ENCODE peak calls at places on chromosomes 6 and 20, in five cellular contexts. I is stomach, P is H1, F is GM23338, B is endothelial cell of umbilical vein. O is an unnamed sample. For H3K36me3, the result is how much of the 10 kb centered on the place peaks cover.

GRCh38 chr6:163955131-163955530 is 540.6 kb downstream of the QKI start:
- DNase-seq in F (no peak), P (no peak), B (no peak), I (no peak), O (no peak)

GRCh38 chr20:6709865-6710595 is 57.5 kb upstream of the BMP2 start:
- DNase-seq in F (peak), P (no peak), I (no peak), B (peak), O (no peak)

GRCh38 chr20:43322851-43323250 is 133.1 kb upstream of the PTPRT start:
- DNase-seq in P (no peak), I (no peak), F (no peak), B (no peak), O (no peak)

GRCh38 chr6:92777146-92777740 is 642.1 kb downstream of the EPHA7 start:
- DNase-seq in P (no peak), B (peak), I (no peak), F (peak), O (no peak)

GRCh38 chr6:140774080-140774505 is 1358.6 kb upstream of the GJE1 start:
- DNase-seq in P (no peak), B (peak), F (no peak), I (no peak), O (no peak)

GRCh38 chr20:34992751-34993417 is 37.2 kb downstream of the MYH7B start:
- DNase-seq in P (no peak), B (no peak), I (no peak), F (no peak), O (no peak)

GRCh38 chr6:50145125-50145524 is 95.4 kb upstream of the DEFB112 start:
- DNase-seq in P (no peak), F (peak), B (no peak), I (no peak), O (no peak)

GRCh38 chr20:35000922-35001595 is 45.4 kb downstream of the MYH7B start:
- DNase-seq in I (no peak), P (no peak), F (no peak), B (no peak), O (no peak)

GRCh38 chr20:54464003-54464402 is 11.4 kb upstream of the DOK5 start:
- DNase-seq in P (no peak), I (no peak), F (no peak), B (no peak), O (no peak)

GRCh38 chr6:35718911-35719381 is 17.9 kb upstream of the ARMC12 start:
- DNase-seq in B (peak), P (no peak), I (no peak), F (no peak), O (no peak)

GRCh38 chr6:7106215-7106751 is 1.5 kb upstream of the RREB1 start:
- DNase-seq in B (no peak), F (no peak), P (no peak), I (no peak), O (no peak)

GRCh38 chr6:134287863-134288537 is 29.9 kb downstream of the SGK1 start:
- DNase-seq in P (no peak), B (peak), F (no peak), I (no peak), O (no peak)

GRCh38 chr6:140043357-140043756 is 668.9 kb upstream of the CITED2 start:
- DNase-seq in B (peak), I (no peak), F (no peak), P (no peak), O (no peak)

GRCh38 chr20:58978351-58979190 is 2.5 kb upstream of the NELFCD start:
- DNase-seq in F (no peak), I (no peak), P (no peak), B (no peak), O (no peak)

GRCh38 chr6:27294409-27294808 is 17.7 kb downstream of the POM121L2 start:
- DNase-seq in I (no peak), B (no peak), P (no peak), F (no peak), O (no peak)

GRCh38 chr6:1952726-1953360 is 292.6 kb downstream of the GMDS start:
- DNase-seq in F (no peak), P (no peak), I (no peak), B (no peak), O (no peak)

GRCh38 chr6:42618105-42618504 is 54.3 kb downstream of the UBR2 start:
- DNase-seq in B (no peak), P (no peak), F (peak), I (no peak), O (no peak)

GRCh38 chr20:61440548-61441055 is 188.5 kb downstream of the CDH4 start:
- DNase-seq in I (no peak), P (no peak), B (no peak), F (no peak), O (no peak)

GRCh38 chr6:57195457-57195856 is 23.3 kb downstream of the BAG2 start:
- DNase-seq in P (no peak), I (no peak), F (no peak), B (no peak), O (no peak)

GRCh38 chr6:57193177-57193576 is 21.1 kb downstream of the BAG2 start:
- DNase-seq in B (no peak), I (no peak), F (no peak), P (no peak), O (no peak)

DNA sequence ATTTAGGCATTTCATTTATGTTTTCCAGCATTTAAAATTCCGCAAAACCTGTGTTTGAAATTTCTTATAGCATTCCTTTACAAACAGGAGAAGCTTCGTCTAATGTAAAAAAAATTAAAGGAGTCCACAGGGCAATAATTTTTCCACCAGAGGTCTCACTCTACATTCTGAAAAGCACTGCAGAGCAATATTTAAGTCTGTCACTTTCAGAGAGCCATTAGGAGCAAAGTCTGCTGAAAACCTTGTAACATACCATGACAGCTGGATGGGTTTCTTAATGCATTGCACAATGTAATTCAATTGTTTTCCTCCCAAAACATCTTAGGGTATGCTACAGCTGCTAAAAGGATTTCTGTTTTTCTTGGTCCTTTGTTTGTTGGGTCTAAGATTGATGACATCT is 18.0 kb downstream of the BAG2 start:
- DNase-seq in F (no peak), I (no peak), B (peak), P (no peak), O (no peak)
- H3K36me3 ChIP-seq in F (under half), I (under half), B (under half), P (under half), O (under half)

GRCh38 chr20:48656661-48657211 is 171.1 kb downstream of the PREX1 start:
- DNase-seq in I (peak), B (no peak), F (peak), P (no peak), O (no peak)
- TF ChIP-seq CTCF in I (no peak), B (peak), F (peak), P (peak), O (no peak)

DNA sequence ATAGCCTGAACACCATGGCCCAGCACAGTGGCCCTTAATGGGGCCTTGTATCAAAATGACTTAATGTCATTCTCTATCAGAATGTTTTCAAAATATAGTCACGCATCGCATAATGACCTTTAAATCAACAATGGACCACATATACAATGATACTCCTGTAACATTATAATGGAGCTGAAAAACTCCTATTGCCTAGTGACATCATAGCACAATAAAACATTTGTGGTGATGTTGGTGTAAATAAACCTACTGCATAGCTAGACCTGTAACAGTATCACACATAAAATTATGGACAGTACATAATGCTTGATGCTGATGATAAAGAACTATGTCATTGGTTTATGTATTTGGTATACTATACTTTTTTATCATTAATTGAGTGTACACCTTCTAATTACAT is 9.3 kb downstream of the ELOVL5 start:
- DNase-seq in B (no peak), F (no peak), I (no peak), P (no peak), O (no peak)
- TF ChIP-seq POLR2AphosphoS5 in B (no peak), F (no peak), I (no peak), P (no peak), O (no peak)

GRCh38 chr6:79404677-79405076 is 132.6 kb downstream of the LCA5 start:
- DNase-seq in F (no peak), I (peak), B (no peak), P (no peak), O (no peak)

GRCh38 chr6:79408598-79408997 is 128.6 kb downstream of the LCA5 start:
- DNase-seq in P (no peak), I (no peak), F (no peak), B (no peak), O (no peak)

GRCh38 chr6:79399499-79399898 is 137.7 kb downstream of the LCA5 start:
- DNase-seq in P (no peak), B (no peak), F (no peak), I (no peak), O (no peak)

GRCh38 chr6:79404261-79404660 is 133.0 kb downstream of the LCA5 start:
- DNase-seq in F (no peak), P (no peak), B (no peak), I (no peak), O (no peak)

DNA sequence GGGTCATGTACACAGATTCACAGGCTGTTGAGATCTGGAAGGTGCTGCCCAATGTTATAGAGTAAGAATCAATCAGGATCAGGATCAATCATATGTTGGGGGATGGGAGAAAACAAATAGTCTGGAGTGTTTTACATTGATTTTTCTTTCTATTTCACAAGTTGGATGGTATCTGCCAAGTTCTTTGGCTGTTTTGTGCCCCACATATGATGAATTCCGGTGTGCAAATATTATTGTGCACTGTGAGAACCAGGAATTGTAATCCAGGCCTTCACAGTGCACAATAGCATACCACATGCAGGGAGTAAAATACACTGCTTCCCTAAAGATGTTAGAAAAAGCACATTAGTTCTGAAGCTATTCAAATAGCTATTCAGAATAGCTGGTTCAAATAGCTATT is 133.7 kb downstream of the LCA5 start:
- DNase-seq in P (no peak), B (no peak), F (no peak), I (no peak), O (no peak)
- H3K36me3 ChIP-seq in P (under half), B (under half), F (under half), I (under half), O (under half)

GRCh38 chr20:37178839-37179670 is at the start of the genes MROH8 and RPN2:
- DNase-seq in F (peak), B (peak), P (peak), I (peak), O (peak)
- TF ChIP-seq CTCF in F (no peak), B (no peak), P (no peak), I (no peak), O (no peak)

DNA sequence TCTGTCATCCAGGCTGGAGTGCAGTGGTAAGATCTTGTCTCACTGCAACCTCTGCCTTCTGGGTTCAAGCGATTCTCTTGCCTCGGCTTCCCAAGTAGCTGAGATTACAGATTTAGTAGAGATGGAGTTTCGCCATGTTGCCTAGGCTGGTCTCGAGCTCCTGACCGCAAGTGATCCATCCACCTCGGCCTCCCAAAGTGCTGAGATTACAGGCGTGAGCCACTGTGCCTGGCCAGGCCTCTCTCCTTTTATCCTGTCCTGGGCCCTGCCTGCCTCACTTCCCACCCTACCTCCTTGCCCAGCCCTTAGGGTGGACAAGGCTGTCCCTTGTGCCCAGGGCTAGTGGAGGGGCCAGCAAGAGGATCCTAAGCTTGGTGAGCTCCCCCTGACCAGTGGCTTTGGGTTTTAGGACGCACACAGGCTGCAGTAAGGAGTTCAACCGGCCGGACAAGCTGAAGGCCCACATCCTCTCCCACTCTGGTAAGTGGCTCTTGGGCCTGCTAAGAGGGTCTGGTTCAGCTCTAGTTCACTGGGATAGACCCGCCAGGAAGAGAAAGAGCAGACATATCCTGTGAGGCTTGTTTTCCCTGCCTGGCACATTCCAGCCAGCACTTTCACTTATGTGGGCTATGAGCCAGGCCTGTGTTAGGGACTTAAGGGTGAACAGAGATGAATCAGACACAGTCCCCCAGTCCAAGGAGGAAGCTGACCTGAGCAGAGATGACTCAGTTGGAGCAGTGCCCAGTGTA is 21.9 kb upstream of the CHMP4B start:
- DNase-seq in F (no peak), P (no peak), I (peak), B (peak), O (peak)
- TF ChIP-seq POLR2AphosphoS5 in F (no peak), P (no peak), I (peak), B (peak), O (peak)

GRCh38 chr6:161164182-161164625 is 109.7 kb downstream of the AGPAT4 start:
- DNase-seq in I (no peak), F (no peak), B (no peak), P (no peak), O (no peak)

GRCh38 chr6:161163466-161164181 is 110.2 kb downstream of the AGPAT4 start:
- DNase-seq in B (no peak), I (no peak), F (peak), P (no peak), O (no peak)

GRCh38 chr6:161161889-161162624 is 111.8 kb downstream of the AGPAT4 start:
- DNase-seq in P (no peak), F (no peak), B (no peak), I (no peak), O (no peak)

GRCh38 chr6:161162722-161163121 is 111.1 kb downstream of the AGPAT4 start:
- DNase-seq in B (no peak), P (no peak), F (no peak), I (no peak), O (no peak)

DNA sequence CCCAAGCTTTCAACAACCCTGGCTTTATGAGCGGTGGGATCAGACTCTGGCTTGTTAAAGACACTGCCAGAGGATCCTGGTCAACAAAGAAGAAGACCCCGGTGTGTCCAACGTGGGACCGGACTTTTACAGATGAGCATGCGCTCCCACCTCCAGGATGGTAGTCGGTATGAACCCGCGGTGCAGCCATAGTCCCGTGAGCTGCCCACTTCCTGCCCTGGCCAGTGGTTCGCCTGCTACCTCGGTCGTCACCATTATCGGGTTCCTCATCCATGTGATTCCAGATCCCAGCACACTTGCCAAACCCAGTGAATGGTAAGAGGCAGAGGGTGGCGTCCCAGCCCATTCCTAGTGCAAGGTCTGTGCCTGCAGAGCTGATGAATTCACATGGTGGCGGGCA is 112.7 kb downstream of the AGPAT4 start:
- DNase-seq in P (no peak), I (no peak), F (no peak), B (no peak), O (no peak)
- H3K36me3 ChIP-seq in P (under half), I (under half), F (under half), B (under half), O (under half)

O was measured in upper lobe of left lung.